ENCODE peak calls at places on chromosomes 12 and 14, in four cellular contexts. B is NCI-H524; Y is stimulated activated CD8-positive, alpha-beta memory T cell treated with anti-CD3 and anti-CD28 coated beads, Interleukin-7, amount 100 ng/mL, for 1 hour; C is LHCN-M2. V is an unnamed sample.
A peak's percentile ranks its signal among the peaks of the same experiment; 100 is the strongest.

GRCh38 chr14:91056361-91056760 is 4.1 kb downstream of the RPS6KA5 start:
- DNase-seq in B (no peak), Y (no peak), C (no peak), V (no peak)

GRCh38 chr14:67068246-67068645 is 121.0 kb upstream of the GARIN2 start:
- DNase-seq in B (no peak), Y (no peak), C (no peak), V (no peak)

GRCh38 chr12:132477009-132477702 is 12.8 kb upstream of the FBRSL1 start:
- DNase-seq in B (no peak), Y (no peak), C (peak; percentile 78), V (no peak)

GRCh38 chr12:93415723-93416464 is 25.9 kb downstream of the UBE2N start:
- DNase-seq in B (no peak), Y (no peak), C (peak; percentile 53), V (no peak)

GRCh38 chr14:95408731-95409471 is 89.2 kb upstream of the CLMN start:
- DNase-seq in B (no peak), Y (no peak), C (no peak), V (no peak)

GRCh38 chr14:103624860-103625259 is 4.2 kb upstream of the KLC1 start:
- DNase-seq in B (peak; percentile 24), Y (no peak), C (peak; percentile 71), V (no peak)

GRCh38 chr12:118549506-118550109 is 173.3 kb downstream of the SUDS3 start:
- DNase-seq in B (no peak), Y (no peak), C (no peak), V (no peak)

GRCh38 chr12:48451372-48451771 is 21.0 kb upstream of the ANP32D start:
- DNase-seq in B (no peak), Y (no peak), C (no peak), V (no peak)

GRCh38 chr12:72560370-72560769 is 288.2 kb downstream of the TRHDE start:
- DNase-seq in B (no peak), Y (no peak), C (no peak), V (no peak)

GRCh38 chr12:103677905-103678304 is 90.8 kb downstream of the STAB2 start:
- DNase-seq in B (no peak), Y (no peak), C (no peak), V (no peak)

GRCh38 chr12:114682920-114683708 is 861 bp downstream of the TBX3 start:
- DNase-seq in B (no peak), Y (no peak), C (peak; percentile 44), V (no peak)

GRCh38 chr14:36975834-36976233 is 196.6 kb downstream of the SLC25A21 start:
- DNase-seq in B (peak; percentile 99), Y (no peak), C (peak; percentile 64), V (peak; percentile 77)

GRCh38 chr12:98740751-98741150 is 95.7 kb downstream of the APAF1 start:
- DNase-seq in B (no peak), Y (no peak), C (no peak), V (no peak)

GRCh38 chr14:61555056-61555838 is 140.1 kb upstream of the HIF1A start:
- DNase-seq in B (no peak), Y (no peak), C (peak; percentile 70), V (no peak)

GRCh38 chr14:31207287-31207745 is 277 bp downstream of the HECTD1 start:
- DNase-seq in B (no peak), Y (no peak), C (no peak), V (no peak)

V was measured in NCI-H1694.